ENCODE peak calls at places on chromosomes 5 and 9, in five cellular contexts. R is K562, T is SK-N-SH, Z is HepG2, U is GM12878. V is an unnamed sample.

GRCh38 chr9:92647671-92648446 is 22.1 kb downstream of the IPPK start:
- DNase-seq in R (no peak), T (no peak), Z (no peak), U (no peak), V (no peak)

GRCh38 chr5:180873628-180874520 is 12.8 kb upstream of the ZFP62 start:
- DNase-seq in R (peak), T (no peak), Z (no peak), U (peak), V (no peak)

GRCh38 chr5:14696851-14697250 is 32.3 kb downstream of the OTULIN start:
- DNase-seq in R (no peak), T (no peak), Z (no peak), U (no peak), V (no peak)

GRCh38 chr5:68445257-68446069 is 229.9 kb downstream of the PIK3R1 start:
- DNase-seq in R (no peak), T (no peak), Z (no peak), U (no peak), V (no peak)

GRCh38 chr5:170585278-170585677 is 81.5 kb downstream of the KCNIP1 start:
- DNase-seq in R (no peak), T (no peak), Z (no peak), U (no peak), V (no peak)

GRCh38 chr9:35829764-35830096 is 702 bp downstream of the TMEM8B start:
- DNase-seq in R (no peak), T (no peak), Z (peak), U (no peak), V (no peak)

GRCh38 chr5:67165524-67166459 is 30.8 kb downstream of the CD180 start:
- DNase-seq in R (peak), T (peak), Z (no peak), U (no peak), V (peak)

GRCh38 chr5:157222506-157223230 is 42.0 kb downstream of the ITK start:
- DNase-seq in R (no peak), T (no peak), Z (no peak), U (no peak), V (no peak)

GRCh38 chr5:16768184-16768583 is 151.4 kb upstream of the RETREG1 start:
- DNase-seq in R (no peak), T (no peak), Z (no peak), U (no peak), V (no peak)

GRCh38 chr5:60801406-60802090 is 42.5 kb downstream of the ELOVL7 start:
- DNase-seq in R (no peak), T (no peak), Z (peak), U (no peak), V (no peak)

GRCh38 chr9:34250721-34251120 is 71.9 kb downstream of the UBAP1 start:
- DNase-seq in R (no peak), T (no peak), Z (no peak), U (no peak), V (no peak)

GRCh38 chr9:34254141-34254913 is 74.7 kb downstream of the KIF24 start:
- DNase-seq in R (no peak), T (no peak), Z (no peak), U (no peak), V (peak)

GRCh38 chr9:34252016-34252415 is 73.2 kb downstream of the UBAP1 start:
- DNase-seq in R (no peak), T (no peak), Z (no peak), U (no peak), V (no peak)

GRCh38 chr9:34253460-34253837 is 74.6 kb downstream of the UBAP1 start:
- DNase-seq in R (no peak), T (no peak), Z (no peak), U (no peak), V (no peak)

DNA sequence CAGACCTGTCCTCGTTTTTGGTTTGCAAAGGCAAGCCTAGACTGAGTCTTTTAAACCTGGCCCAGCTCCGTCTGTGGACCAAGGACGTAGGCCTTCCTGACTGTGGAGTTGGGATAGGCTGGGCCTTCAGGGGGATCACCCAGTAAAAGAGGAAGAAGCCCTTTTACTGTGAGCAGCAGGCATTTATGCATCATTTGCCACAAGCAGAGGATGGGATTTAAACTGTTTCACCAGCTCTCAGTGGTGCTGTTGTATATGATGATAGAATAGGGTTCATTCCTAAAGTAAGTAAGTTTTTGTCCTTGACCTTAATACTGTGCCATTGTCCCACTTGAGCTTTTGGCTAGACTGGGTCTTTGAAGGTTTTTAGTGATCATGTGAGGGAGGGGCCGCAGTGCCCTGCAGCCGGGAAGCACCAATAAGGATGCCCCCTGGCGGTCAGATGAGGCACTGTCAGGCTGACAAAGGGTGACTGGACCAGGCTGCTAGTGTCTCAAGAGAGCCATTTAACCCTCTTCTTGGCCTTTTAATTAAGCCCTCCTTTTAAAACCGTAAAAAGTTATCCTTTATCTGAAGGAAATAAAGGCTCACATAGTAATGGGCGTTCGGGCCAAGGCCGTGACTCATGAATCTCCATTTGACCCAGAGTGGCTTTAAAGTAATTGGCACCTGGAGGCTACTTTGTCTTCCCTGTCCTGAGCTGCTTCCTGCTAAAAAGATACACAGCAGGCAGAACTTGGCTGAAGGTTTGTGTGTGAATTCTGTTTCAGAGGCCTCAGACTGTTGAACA is 74.0 kb downstream of the UBAP1 start:
- DNase-seq in R (peak), T (peak), Z (peak), U (no peak), V (peak)
- TF ChIP-seq ZBTB33 in R (no peak), T (no peak), Z (no peak), U (no peak), V (no peak)

GRCh38 chr5:113164016-113164415 is 187.4 kb downstream of the DCP2 start:
- DNase-seq in R (no peak), T (no peak), Z (no peak), U (no peak), V (no peak)

GRCh38 chr5:113162208-113162607 is 185.6 kb downstream of the DCP2 start:
- DNase-seq in R (no peak), T (no peak), Z (no peak), U (no peak), V (no peak)

GRCh38 chr5:113161806-113162205 is 185.2 kb downstream of the DCP2 start:
- DNase-seq in R (no peak), T (no peak), Z (no peak), U (no peak), V (no peak)

GRCh38 chr5:113162770-113163169 is 186.2 kb downstream of the DCP2 start:
- DNase-seq in R (no peak), T (no peak), Z (no peak), U (no peak), V (peak)

GRCh38 chr5:113163328-113163727 is 186.7 kb downstream of the DCP2 start:
- DNase-seq in R (no peak), T (no peak), Z (no peak), U (no peak), V (peak)
- TF ChIP-seq ZBTB33 in R (no peak), T (no peak), Z (no peak), U (no peak), V (no peak)

DNA sequence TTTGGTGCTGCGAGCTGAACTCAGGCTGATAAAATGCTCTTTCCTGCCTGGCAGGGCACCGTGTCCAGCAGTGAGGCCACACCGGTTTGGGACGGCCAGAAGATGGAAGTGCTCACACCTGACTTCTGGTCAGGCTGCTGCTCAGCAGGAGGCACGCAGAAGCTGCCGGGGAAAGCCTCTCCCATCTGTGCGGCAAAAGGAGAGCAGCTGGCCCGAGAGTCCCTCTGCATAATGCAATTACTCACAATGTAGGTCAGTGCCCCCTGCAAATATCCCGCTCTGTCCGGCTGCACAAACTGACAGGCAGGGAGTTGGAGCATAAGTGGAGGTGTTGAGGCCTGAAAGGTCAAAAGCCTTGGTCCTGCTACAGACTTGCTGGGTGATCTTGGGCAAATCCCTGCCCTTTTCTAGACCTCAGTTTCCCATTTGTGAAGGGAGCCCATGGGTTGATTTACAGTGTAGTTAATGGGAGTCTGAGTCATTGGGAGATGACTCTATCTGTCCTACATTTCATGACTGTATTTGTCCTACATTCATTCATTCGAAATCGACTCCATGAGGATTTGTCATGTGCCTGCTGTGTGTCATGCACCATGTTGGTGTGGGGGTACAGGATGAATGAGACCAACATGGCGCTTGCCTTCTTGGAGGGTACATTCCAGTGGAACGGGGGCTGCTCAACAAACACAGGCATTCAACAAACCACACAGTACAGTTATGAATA is 61.8 kb upstream of the TBC1D2 start:
- DNase-seq in R (no peak), T (peak), Z (no peak), U (no peak), V (no peak)
- TF ChIP-seq ZBTB33 in R (no peak), T (no peak), Z (no peak), U (no peak), V (no peak)

DNA sequence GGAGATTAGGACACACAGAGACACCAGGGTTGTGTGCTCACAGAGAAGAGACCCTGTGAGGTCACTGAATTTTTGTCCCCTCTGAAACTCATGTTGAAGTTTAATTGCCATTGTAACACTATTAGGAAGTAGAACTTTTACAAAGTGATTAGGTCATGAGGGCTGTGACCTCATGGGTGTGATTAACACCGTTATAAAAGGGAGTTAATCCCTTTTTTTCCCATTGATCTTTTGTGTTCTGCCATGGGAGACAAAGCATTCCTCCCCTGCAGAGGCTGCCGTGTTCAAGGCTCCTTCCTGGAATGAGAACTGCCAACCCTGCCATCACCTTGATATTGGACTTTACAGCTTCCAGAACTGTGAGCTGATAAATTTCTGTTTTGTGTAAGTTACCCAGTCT is 221.0 kb downstream of the ADCY2 start:
- DNase-seq in R (no peak), T (no peak), Z (no peak), U (no peak), V (no peak)
- TF ChIP-seq ZBTB33 in R (no peak), T (no peak), Z (no peak), U (no peak), V (no peak)

GRCh38 chr9:77846957-77847574 is 184.5 kb downstream of the GNAQ start:
- DNase-seq in R (no peak), T (no peak), Z (no peak), U (no peak), V (no peak)

GRCh38 chr9:77847626-77848025 is 184.0 kb downstream of the GNAQ start:
- DNase-seq in R (no peak), T (no peak), Z (no peak), U (no peak), V (no peak)

GRCh38 chr9:77848428-77848827 is 183.2 kb downstream of the GNAQ start:
- DNase-seq in R (no peak), T (no peak), Z (no peak), U (no peak), V (no peak)

GRCh38 chr9:77851862-77852602 is 179.6 kb downstream of the GNAQ start:
- DNase-seq in R (no peak), T (peak), Z (peak), U (no peak), V (no peak)

DNA sequence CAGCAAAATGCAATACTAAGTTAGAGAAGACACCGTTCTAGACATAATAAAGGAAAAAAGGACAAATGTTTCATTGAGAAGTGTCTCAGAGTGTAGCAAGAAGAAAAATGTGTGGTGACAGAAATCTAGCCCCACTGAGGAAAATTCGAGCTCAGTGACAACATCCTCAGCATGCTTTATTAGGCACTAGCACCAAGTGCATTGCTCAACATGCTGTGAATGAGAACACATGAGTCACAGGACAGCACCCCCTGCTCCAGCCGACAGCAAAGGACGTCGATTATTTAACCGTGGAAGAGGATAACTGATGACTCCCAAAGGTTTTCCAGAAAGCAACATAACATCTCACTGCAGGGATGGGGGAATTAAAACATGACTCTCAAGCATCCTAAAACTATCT is 182.7 kb downstream of the GNAQ start:
- DNase-seq in R (no peak), T (no peak), Z (no peak), U (no peak), V (no peak)
- TF ChIP-seq ZBTB33 in R (no peak), T (no peak), Z (no peak), U (no peak), V (no peak)

DNA sequence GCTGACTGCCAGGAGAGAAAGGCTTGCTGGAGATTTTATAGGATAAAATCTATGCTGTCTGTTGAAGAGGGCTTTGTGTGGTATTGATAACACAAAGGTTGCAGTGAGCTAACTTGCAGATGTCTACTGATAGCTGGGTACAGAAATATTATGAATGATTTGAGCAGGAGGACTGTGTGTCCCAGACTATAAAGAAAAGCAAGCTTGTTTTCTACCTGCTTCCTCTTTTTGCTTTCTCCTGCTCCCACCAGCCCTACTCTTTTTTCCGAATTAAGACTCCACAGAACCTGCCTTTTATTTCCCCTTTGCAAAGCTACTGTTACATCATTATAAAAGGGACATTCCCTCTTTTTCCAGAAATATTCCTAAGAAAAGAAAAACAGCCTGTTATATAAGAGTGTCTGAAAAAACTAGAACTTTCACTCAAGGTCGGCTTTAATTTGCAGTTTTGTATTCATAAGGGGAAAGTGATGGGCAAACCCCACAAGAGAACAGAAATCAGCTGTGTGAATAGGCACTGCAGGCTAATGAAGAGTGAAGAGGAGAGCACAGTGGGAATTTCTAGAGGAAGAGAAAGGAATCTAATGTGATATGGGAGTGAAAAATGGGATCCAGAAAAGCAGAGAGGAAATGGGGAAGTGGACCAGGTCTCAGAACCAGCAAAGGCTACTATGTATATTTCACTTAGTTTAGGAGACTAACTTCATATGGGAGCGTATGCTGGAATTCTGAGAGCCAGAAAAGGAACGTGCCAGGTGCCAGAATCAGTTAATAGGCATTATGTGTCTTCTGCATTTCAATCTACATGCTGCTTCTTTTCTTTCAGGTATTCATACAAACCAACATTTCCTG is 28.2 kb upstream of the IFNA14 start:
- DNase-seq in R (no peak), T (no peak), Z (no peak), U (no peak), V (no peak)
- TF ChIP-seq ZBTB33 in R (no peak), T (no peak), Z (no peak), U (no peak), V (no peak)

V was measured in HCT116.